ENCODE peak calls at places on chromosomes 7 and 10, in eight cellular contexts. U, Q, O, H, X, Z, N and F are unnamed samples.

GRCh38 chr10:79349766-79350406 is 2.6 kb downstream of the PPIF start:
- DNase-seq in U (no peak), Q (peak; percentile 91), O (no peak), H (no peak), X (no peak), Z (no peak), N (no peak), F (no peak)

GRCh38 chr7:140229591-140230516 is 53.1 kb upstream of the KDM7A start:
- DNase-seq in U (no peak), Q (peak; percentile 35), O (peak; percentile 46), H (peak; percentile 99), X (no peak), Z (peak; percentile 90), N (no peak), F (no peak)

GRCh38 chr7:140678816-140679130 is 6.0 kb downstream of the ADCK2 start:
- DNase-seq in U (no peak), Q (no peak), O (no peak), H (no peak), X (no peak), Z (no peak), N (no peak), F (no peak)

GRCh38 chr10:27658788-27659187 is 86.8 kb downstream of the MKX start:
- DNase-seq in U (no peak), Q (no peak), O (no peak), H (no peak), X (peak; percentile 43), Z (no peak), N (no peak), F (no peak)

GRCh38 chr7:158255156-158255555 is 332.5 kb downstream of the PTPRN2 start:
- DNase-seq in U (no peak), Q (no peak), O (no peak), H (no peak), X (no peak), Z (no peak), N (no peak), F (no peak)

GRCh38 chr7:151062399-151063211 is 3.2 kb downstream of the SLC4A2 start:
- DNase-seq in U (no peak), Q (peak; percentile 93), O (peak; percentile 89), H (peak; percentile 97), X (peak; percentile 75), Z (peak; percentile 95), N (no peak), F (no peak)

GRCh38 chr7:774161-775109 is 47.4 kb upstream of the PRKAR1B start:
- DNase-seq in U (no peak), Q (peak; percentile 69), O (no peak), H (no peak), X (no peak), Z (peak; percentile 35), N (no peak), F (peak; percentile 17)

GRCh38 chr10:133391761-133392518 is 2.0 kb upstream of the MTG1 start:
- DNase-seq in U (no peak), Q (no peak), O (no peak), H (no peak), X (no peak), Z (no peak), N (no peak), F (no peak)

GRCh38 chr7:15866753-15867152 is 180.3 kb upstream of the MEOX2 start:
- DNase-seq in U (no peak), Q (no peak), O (no peak), H (no peak), X (no peak), Z (no peak), N (no peak), F (no peak)

GRCh38 chr7:23055582-23056178 is 41.8 kb upstream of the HYCC1 start:
- DNase-seq in U (peak; percentile 48), Q (peak; percentile 48), O (no peak), H (peak; percentile 52), X (peak; percentile 39), Z (peak; percentile 66), N (no peak), F (no peak)

GRCh38 chr10:91758303-91759146 is 39.7 kb upstream of the TNKS2 start:
- DNase-seq in U (no peak), Q (peak; percentile 70), O (no peak), H (peak; percentile 72), X (peak; percentile 43), Z (peak; percentile 54), N (no peak), F (no peak)

GRCh38 chr10:21264271-21264670 is 261.2 kb downstream of the SKIDA1 start:
- DNase-seq in U (no peak), Q (no peak), O (no peak), H (no peak), X (no peak), Z (no peak), N (no peak), F (no peak)

GRCh38 chr7:30596043-30596641 is 1.5 kb downstream of the GARS1 start:
- DNase-seq in U (no peak), Q (no peak), O (no peak), H (peak; percentile 42), X (no peak), Z (peak; percentile 25), N (no peak), F (no peak)

DNA sequence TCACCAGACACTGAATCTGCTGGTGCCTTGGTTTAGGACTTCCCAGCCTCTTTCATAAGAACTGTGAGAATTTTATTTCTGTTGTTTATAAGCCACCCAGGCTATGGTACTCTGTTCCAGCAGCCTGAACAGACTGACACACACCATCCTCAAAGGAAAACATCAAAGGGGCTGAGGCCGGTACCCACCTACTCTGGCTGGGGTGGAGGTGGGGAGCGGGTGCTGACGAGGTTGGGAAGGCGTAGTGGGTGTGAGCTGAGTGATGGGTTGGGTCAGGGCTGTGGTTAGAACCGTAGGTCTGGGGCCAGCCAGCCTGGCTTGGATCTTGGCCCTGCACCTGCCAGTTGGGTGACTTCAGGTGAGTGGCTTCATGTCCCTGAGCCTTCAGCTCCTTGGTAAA is 136.3 kb downstream of the SH3PXD2A start:
- DNase-seq in U (no peak), Q (no peak), O (no peak), H (no peak), X (no peak), Z (no peak), N (no peak), F (no peak)
- H3K27ac ChIP-seq in U (no peak overlapping the region), Q (no peak overlapping the region), O (no peak overlapping the region), H (no peak overlapping the region), X (no peak overlapping the region), Z (no peak overlapping the region), N (no peak overlapping the region), F (no peak overlapping the region)

DNA sequence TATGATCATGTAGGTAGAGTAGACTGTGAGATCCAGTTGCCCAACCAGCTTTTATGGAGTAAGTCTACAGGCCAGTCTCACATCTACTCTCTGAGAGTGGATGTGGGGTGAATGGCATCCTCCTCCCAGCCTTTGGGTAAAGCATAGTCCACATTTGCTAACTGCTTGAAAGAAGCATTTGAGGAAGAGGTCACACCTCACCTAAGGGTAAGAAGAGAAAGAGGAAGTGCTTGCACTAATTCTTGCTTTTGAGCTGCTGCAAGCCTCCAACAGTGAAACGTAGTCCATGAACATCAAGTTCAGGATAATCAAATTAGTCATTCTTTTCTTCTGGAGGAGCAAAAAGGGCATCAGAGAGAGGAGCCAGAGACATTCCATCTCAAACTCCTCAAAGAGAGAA is 93.9 kb upstream of the AGR3 start:
- DNase-seq in U (no peak), Q (no peak), O (no peak), H (no peak), X (no peak), Z (no peak), N (no peak), F (no peak)
- H3K27ac ChIP-seq in U (no peak overlapping the region), Q (no peak overlapping the region), O (no peak overlapping the region), H (no peak overlapping the region), X (no peak overlapping the region), Z (no peak overlapping the region), N (no peak overlapping the region), F (no peak overlapping the region)

DNA sequence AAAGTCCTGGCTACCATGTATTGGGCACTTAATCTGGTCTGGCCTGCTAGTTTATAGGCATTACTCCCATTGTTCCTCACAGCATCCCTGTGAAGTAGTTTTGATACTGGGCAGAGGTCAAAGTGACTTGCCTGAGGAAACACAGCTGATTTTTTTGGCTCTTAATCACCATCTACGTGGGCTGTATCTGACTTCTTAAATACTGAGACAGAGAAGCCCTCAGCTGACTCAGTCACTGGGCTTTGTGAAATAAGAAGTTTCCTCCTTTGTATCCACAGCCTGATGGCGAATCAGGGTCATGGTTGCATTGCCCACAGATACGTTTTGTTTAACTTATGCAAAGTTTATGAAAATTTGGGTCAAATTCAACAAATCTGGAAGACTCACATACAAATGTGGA is 13.2 kb downstream of the TACR2 start:
- DNase-seq in U (no peak), Q (no peak), O (no peak), H (no peak), X (peak; percentile 88), Z (no peak), N (no peak), F (no peak)
- H3K27ac ChIP-seq in U (no peak overlapping the region), Q (no peak overlapping the region), O (no peak overlapping the region), H (no peak overlapping the region), X (no peak overlapping the region), Z (no peak overlapping the region), N (peak overlapping the region; percentile 5), F (no peak overlapping the region)

DNA sequence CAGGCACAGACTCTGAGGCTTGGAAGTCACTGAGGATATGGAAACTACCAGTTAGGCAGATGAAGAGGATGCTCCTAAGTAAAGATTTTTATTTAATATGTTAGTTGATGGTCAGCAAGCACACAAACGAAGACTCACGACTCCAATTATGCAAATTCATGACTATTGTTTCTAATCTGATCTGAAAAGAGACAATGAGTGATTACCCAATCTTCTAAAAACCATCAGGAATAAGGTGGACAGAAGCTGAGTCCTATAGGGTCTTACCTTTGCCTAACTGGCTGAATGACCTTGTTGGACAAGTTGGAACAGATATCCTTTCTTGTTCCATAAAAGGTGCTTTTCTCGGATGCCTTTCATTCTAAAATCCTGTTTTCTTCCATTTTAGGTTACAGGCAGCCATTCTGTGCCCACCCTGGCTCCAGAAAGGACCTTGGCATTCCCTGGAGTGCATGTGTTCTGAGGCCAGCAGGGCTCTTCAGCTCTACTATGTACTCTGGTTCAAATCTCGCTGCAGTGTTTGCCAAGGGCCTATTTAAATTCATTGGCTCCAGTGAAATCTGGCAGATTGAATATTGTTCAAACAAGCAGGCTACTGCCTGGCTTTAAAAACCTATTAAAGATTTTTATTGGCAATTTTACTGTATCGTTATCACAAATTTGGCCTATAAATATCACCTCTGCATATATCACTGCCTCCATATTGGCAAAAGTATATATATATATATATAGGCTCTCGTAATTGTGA is 77.5 kb downstream of the SLC25A13 start:
- DNase-seq in U (no peak), Q (no peak), O (no peak), H (no peak), X (no peak), Z (no peak), N (no peak), F (no peak)
- H3K27ac ChIP-seq in U (no peak overlapping the region), Q (no peak overlapping the region), O (no peak overlapping the region), H (no peak overlapping the region), X (no peak overlapping the region), Z (no peak overlapping the region), N (no peak overlapping the region), F (no peak overlapping the region)

DNA sequence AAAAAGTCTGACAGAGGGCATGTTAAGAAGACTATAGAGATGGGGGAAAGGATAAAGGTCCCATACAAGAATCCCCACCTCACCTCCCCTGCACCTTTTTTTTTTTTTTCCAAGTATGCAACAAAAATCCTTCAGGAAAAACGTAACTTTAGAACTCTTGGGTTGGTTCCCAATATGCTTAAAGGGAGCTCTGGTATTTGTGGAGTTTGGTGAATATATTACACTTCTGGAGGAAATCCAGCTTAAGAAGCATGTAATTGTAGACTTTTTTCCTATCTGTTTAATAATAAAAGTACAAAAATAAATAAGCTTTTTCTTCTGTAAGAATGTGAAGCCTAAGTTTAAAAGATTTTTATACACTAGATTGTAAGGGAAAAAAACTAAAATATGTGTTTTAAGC is 102.3 kb downstream of the SORBS1 start:
- DNase-seq in U (no peak), Q (no peak), O (no peak), H (no peak), X (no peak), Z (no peak), N (no peak), F (no peak)
- H3K27ac ChIP-seq in U (no peak overlapping the region), Q (peak overlapping the region; percentile 70), O (peak overlapping the region; percentile 95), H (peak overlapping the region; percentile 95), X (no peak overlapping the region), Z (no peak overlapping the region), N (no peak overlapping the region), F (peak overlapping the region; percentile 69)